ENCODE peak calls at places on chromosomes 12 and 14, in eight cellular contexts. One of them, this sample, is unnamed. For H3K4me1, the result is how much of the 10 kb centered on the place peaks cover.

GRCh38 chr14:36939265-36939664 is 233.1 kb downstream of the SLC25A21 start:
- DNase-seq in fibroblast of lung: no peak
- DNase-seq in astrocyte: no peak
- DNase-seq in GM23338: no peak
- DNase-seq in neuronal stem cell: no peak
- DNase-seq in GM23248: no peak
- DNase-seq in SK-N-SH: no peak
- DNase-seq in HepG2: no peak
- DNase-seq in this sample: no peak

GRCh38 chr14:94143239-94143638 is 13.8 kb upstream of the IFI27L2 start:
- DNase-seq in fibroblast of lung: no peak
- DNase-seq in astrocyte: no peak
- DNase-seq in GM23338: peak
- DNase-seq in neuronal stem cell: no peak
- DNase-seq in GM23248: no peak
- DNase-seq in SK-N-SH: no peak
- DNase-seq in HepG2: peak
- DNase-seq in this sample: no peak

GRCh38 chr12:116039081-116039480 is 238.4 kb downstream of the MED13L start:
- DNase-seq in fibroblast of lung: no peak
- DNase-seq in astrocyte: no peak
- DNase-seq in GM23338: no peak
- DNase-seq in neuronal stem cell: no peak
- DNase-seq in GM23248: peak
- DNase-seq in SK-N-SH: no peak
- DNase-seq in HepG2: no peak
- DNase-seq in this sample: no peak

GRCh38 chr12:15886372-15887042 is 4.3 kb downstream of the STRAP start:
- DNase-seq in fibroblast of lung: peak
- DNase-seq in astrocyte: peak
- DNase-seq in GM23338: no peak
- DNase-seq in neuronal stem cell: no peak
- DNase-seq in GM23248: no peak
- DNase-seq in SK-N-SH: no peak
- DNase-seq in HepG2: peak
- DNase-seq in this sample: no peak

GRCh38 chr12:27960822-27961221 is 11.7 kb downstream of the PTHLH start:
- DNase-seq in fibroblast of lung: no peak
- DNase-seq in astrocyte: no peak
- DNase-seq in GM23338: no peak
- DNase-seq in neuronal stem cell: no peak
- DNase-seq in GM23248: no peak
- DNase-seq in SK-N-SH: no peak
- DNase-seq in HepG2: no peak
- DNase-seq in this sample: no peak

GRCh38 chr12:21771311-21771710 is 3.2 kb downstream of the KCNJ8 start:
- DNase-seq in fibroblast of lung: peak
- DNase-seq in astrocyte: peak
- DNase-seq in GM23338: no peak
- DNase-seq in neuronal stem cell: no peak
- DNase-seq in GM23248: peak
- DNase-seq in SK-N-SH: no peak
- DNase-seq in HepG2: no peak
- DNase-seq in this sample: peak

GRCh38 chr14:58428011-58428807 is 690 bp downstream of the KIAA0586 start:
- DNase-seq in fibroblast of lung: peak
- DNase-seq in astrocyte: peak
- DNase-seq in GM23338: peak
- DNase-seq in neuronal stem cell: peak
- DNase-seq in GM23248: peak
- DNase-seq in SK-N-SH: peak
- DNase-seq in HepG2: peak
- DNase-seq in this sample: peak

GRCh38 chr14:89794096-89794495 is 160.4 kb downstream of the EFCAB11 start:
- DNase-seq in fibroblast of lung: no peak
- DNase-seq in astrocyte: no peak
- DNase-seq in GM23338: no peak
- DNase-seq in neuronal stem cell: no peak
- DNase-seq in GM23248: peak
- DNase-seq in SK-N-SH: no peak
- DNase-seq in HepG2: no peak
- DNase-seq in this sample: peak

GRCh38 chr12:47781479-47782371 is 8.7 kb downstream of the SLC48A1 start:
- DNase-seq in fibroblast of lung: no peak
- DNase-seq in astrocyte: no peak
- DNase-seq in GM23338: no peak
- DNase-seq in neuronal stem cell: no peak
- DNase-seq in GM23248: no peak
- DNase-seq in SK-N-SH: no peak
- DNase-seq in HepG2: no peak
- DNase-seq in this sample: no peak

GRCh38 chr12:97404549-97404948 is 58.1 kb upstream of the RMST start:
- DNase-seq in fibroblast of lung: peak
- DNase-seq in astrocyte: peak
- DNase-seq in GM23338: peak
- DNase-seq in neuronal stem cell: peak
- DNase-seq in GM23248: peak
- DNase-seq in SK-N-SH: peak
- DNase-seq in HepG2: peak
- DNase-seq in this sample: no peak

GRCh38 chr12:101407438-101408345 is at the start of gene ARL1:
- DNase-seq in fibroblast of lung: peak
- DNase-seq in astrocyte: peak
- DNase-seq in GM23338: peak
- DNase-seq in neuronal stem cell: peak
- DNase-seq in GM23248: peak
- DNase-seq in SK-N-SH: peak
- DNase-seq in HepG2: peak
- DNase-seq in this sample: peak

GRCh38 chr14:92491782-92492181 is 21.8 kb upstream of the RIN3 start:
- DNase-seq in fibroblast of lung: no peak
- DNase-seq in astrocyte: no peak
- DNase-seq in GM23338: no peak
- DNase-seq in neuronal stem cell: no peak
- DNase-seq in GM23248: no peak
- DNase-seq in SK-N-SH: no peak
- DNase-seq in HepG2: no peak
- DNase-seq in this sample: no peak

GRCh38 chr12:9076733-9077575 is 38.8 kb downstream of the A2M start:
- DNase-seq in fibroblast of lung: no peak
- DNase-seq in astrocyte: no peak
- DNase-seq in GM23338: peak
- DNase-seq in neuronal stem cell: no peak
- DNase-seq in GM23248: no peak
- DNase-seq in SK-N-SH: no peak
- DNase-seq in HepG2: no peak
- DNase-seq in this sample: no peak
- H2AFZ ChIP-seq in fibroblast of lung: no peak
- H2AFZ ChIP-seq in astrocyte: no peak
- H2AFZ ChIP-seq in GM23338: no peak
- H2AFZ ChIP-seq in neuronal stem cell: no peak
- H2AFZ ChIP-seq in GM23248: no peak
- H2AFZ ChIP-seq in SK-N-SH: no peak
- H2AFZ ChIP-seq in HepG2: no peak
- H2AFZ ChIP-seq in this sample: no peak

DNA sequence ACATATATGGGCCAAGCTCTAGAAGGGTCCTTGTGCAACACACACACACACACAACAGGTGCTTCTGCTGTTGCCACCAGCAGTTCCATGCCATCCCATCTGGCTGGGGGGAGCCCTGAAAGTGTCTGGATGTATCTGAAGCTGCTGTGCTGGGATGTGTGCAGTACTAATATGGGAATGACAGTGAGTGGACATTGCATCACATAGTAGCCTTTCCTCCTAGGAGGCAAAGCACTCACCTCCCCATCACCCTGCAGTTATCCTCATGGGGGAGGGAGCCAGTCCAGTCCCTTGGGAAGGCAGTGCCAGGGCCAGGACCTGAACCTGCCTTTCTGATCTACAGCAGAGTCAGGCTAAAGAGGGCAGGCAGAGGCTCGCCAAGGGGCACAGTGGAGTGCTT is 208.9 kb downstream of the CACNA1C start:
- DNase-seq in fibroblast of lung: no peak
- DNase-seq in astrocyte: no peak
- DNase-seq in GM23338: no peak
- DNase-seq in neuronal stem cell: no peak
- DNase-seq in GM23248: no peak
- DNase-seq in SK-N-SH: no peak
- DNase-seq in HepG2: no peak
- DNase-seq in this sample: no peak
- H3K4me1 ChIP-seq in fibroblast of lung: under half
- H3K4me1 ChIP-seq in astrocyte: under half
- H3K4me1 ChIP-seq in GM23338: under half
- H3K4me1 ChIP-seq in neuronal stem cell: under half
- H3K4me1 ChIP-seq in GM23248: half or more
- H3K4me1 ChIP-seq in SK-N-SH: under half
- H3K4me1 ChIP-seq in HepG2: under half
- H3K4me1 ChIP-seq in this sample: half or more

GRCh38 chr12:12725956-12726542 is 8.9 kb downstream of the CDKN1B start:
- DNase-seq in fibroblast of lung: no peak
- DNase-seq in astrocyte: no peak
- DNase-seq in GM23338: no peak
- DNase-seq in neuronal stem cell: no peak
- DNase-seq in GM23248: no peak
- DNase-seq in SK-N-SH: no peak
- DNase-seq in HepG2: no peak
- DNase-seq in this sample: no peak

GRCh38 chr12:12726543-12727093 is 9.4 kb downstream of the CDKN1B start:
- DNase-seq in fibroblast of lung: peak
- DNase-seq in astrocyte: peak
- DNase-seq in GM23338: no peak
- DNase-seq in neuronal stem cell: no peak
- DNase-seq in GM23248: peak
- DNase-seq in SK-N-SH: peak
- DNase-seq in HepG2: no peak
- DNase-seq in this sample: peak

GRCh38 chr12:12723681-12724420 is 6.7 kb downstream of the CDKN1B start:
- DNase-seq in fibroblast of lung: peak
- DNase-seq in astrocyte: no peak
- DNase-seq in GM23338: peak
- DNase-seq in neuronal stem cell: peak
- DNase-seq in GM23248: peak
- DNase-seq in SK-N-SH: peak
- DNase-seq in HepG2: no peak
- DNase-seq in this sample: peak

GRCh38 chr12:12724421-12725085 is 7.4 kb downstream of the CDKN1B start:
- DNase-seq in fibroblast of lung: peak
- DNase-seq in astrocyte: no peak
- DNase-seq in GM23338: peak
- DNase-seq in neuronal stem cell: no peak
- DNase-seq in GM23248: peak
- DNase-seq in SK-N-SH: peak
- DNase-seq in HepG2: no peak
- DNase-seq in this sample: no peak

DNA sequence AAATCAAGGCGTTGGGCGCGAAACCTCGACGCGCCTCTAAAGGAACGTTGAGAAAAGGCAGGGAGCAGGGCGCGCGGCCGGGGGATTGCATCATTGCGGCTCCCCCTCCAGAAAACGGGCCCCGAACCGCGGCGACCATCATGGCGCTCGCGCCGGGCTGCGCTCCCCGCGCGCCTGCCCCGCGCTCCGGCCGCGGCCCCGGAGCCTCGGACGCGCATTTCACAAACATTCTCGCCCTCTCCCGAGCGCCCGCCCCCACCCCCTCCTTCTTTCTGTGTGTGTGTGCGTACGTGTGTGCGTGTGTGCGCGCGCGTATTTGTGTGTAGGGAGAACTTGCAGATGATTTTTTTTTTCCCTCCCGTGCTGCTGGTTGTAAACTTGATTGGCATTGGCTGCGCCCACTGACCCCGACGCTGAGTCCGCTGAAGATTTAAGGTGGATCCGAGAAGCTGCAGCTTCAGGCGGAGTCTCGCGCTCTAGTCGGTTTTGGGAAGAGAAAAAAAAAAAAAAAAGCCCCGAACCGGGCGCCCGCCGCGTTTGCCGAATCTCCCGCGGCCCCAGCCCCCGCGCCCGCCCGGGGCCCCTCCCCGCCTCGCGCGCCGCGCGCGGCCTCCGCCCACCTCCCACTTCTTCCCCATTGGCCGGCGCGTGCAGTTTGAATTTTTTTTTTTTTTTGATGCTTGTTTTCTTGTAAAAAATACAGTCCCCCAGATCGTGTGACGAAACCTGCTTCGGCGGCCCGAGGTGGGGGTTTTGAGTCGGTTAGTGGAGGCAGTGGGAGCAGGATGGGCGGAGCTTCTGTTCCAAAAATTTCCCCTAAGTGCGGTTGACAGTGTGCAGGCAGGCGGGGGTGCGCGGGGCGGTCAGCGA is 8.2 kb downstream of the CDKN1B start:
- DNase-seq in fibroblast of lung: peak
- DNase-seq in astrocyte: peak
- DNase-seq in GM23338: peak
- DNase-seq in neuronal stem cell: peak
- DNase-seq in GM23248: peak
- DNase-seq in SK-N-SH: peak
- DNase-seq in HepG2: peak
- DNase-seq in this sample: peak
- H2AFZ ChIP-seq in fibroblast of lung: no peak
- H2AFZ ChIP-seq in astrocyte: peak
- H2AFZ ChIP-seq in GM23338: peak
- H2AFZ ChIP-seq in neuronal stem cell: peak
- H2AFZ ChIP-seq in GM23248: peak
- H2AFZ ChIP-seq in SK-N-SH: peak
- H2AFZ ChIP-seq in HepG2: no peak
- H2AFZ ChIP-seq in this sample: peak

GRCh38 chr12:111428081-111428727 is 22.5 kb downstream of the SH2B3 start:
- DNase-seq in fibroblast of lung: no peak
- DNase-seq in astrocyte: no peak
- DNase-seq in GM23338: no peak
- DNase-seq in neuronal stem cell: no peak
- DNase-seq in GM23248: no peak
- DNase-seq in SK-N-SH: no peak
- DNase-seq in HepG2: no peak
- DNase-seq in this sample: peak
- H3K4me1 ChIP-seq in fibroblast of lung: under half
- H3K4me1 ChIP-seq in astrocyte: under half
- H3K4me1 ChIP-seq in GM23338: under half
- H3K4me1 ChIP-seq in neuronal stem cell: under half
- H3K4me1 ChIP-seq in GM23248: under half
- H3K4me1 ChIP-seq in SK-N-SH: under half
- H3K4me1 ChIP-seq in HepG2: under half
- H3K4me1 ChIP-seq in this sample: half or more

GRCh38 chr14:32818576-32818975 is 120.1 kb upstream of the NPAS3 start:
- DNase-seq in fibroblast of lung: no peak
- DNase-seq in astrocyte: no peak
- DNase-seq in GM23338: no peak
- DNase-seq in neuronal stem cell: no peak
- DNase-seq in GM23248: no peak
- DNase-seq in SK-N-SH: no peak
- DNase-seq in HepG2: no peak
- DNase-seq in this sample: no peak
- H2AFZ ChIP-seq in fibroblast of lung: no peak
- H2AFZ ChIP-seq in astrocyte: no peak
- H2AFZ ChIP-seq in GM23338: no peak
- H2AFZ ChIP-seq in neuronal stem cell: no peak
- H2AFZ ChIP-seq in GM23248: no peak
- H2AFZ ChIP-seq in SK-N-SH: no peak
- H2AFZ ChIP-seq in HepG2: no peak
- H2AFZ ChIP-seq in this sample: no peak

GRCh38 chr14:61584258-61584657 is 111.1 kb upstream of the HIF1A start:
- DNase-seq in fibroblast of lung: peak
- DNase-seq in astrocyte: peak
- DNase-seq in GM23338: no peak
- DNase-seq in neuronal stem cell: no peak
- DNase-seq in GM23248: peak
- DNase-seq in SK-N-SH: no peak
- DNase-seq in HepG2: no peak
- DNase-seq in this sample: peak
- H3K4me1 ChIP-seq in fibroblast of lung: under half
- H3K4me1 ChIP-seq in astrocyte: under half
- H3K4me1 ChIP-seq in GM23338: under half
- H3K4me1 ChIP-seq in neuronal stem cell: under half
- H3K4me1 ChIP-seq in GM23248: half or more
- H3K4me1 ChIP-seq in SK-N-SH: under half
- H3K4me1 ChIP-seq in HepG2: under half
- H3K4me1 ChIP-seq in this sample: half or more

This sample was measured in osteoblast.